ENCODE peak calls at places on chromosomes 16 and 17, in ten cellular contexts. N is H7, X is HCT116, V is MM.1S, A is psoas muscle, G is right lobe of liver, R is GM23248, U is brain microvascular endothelial cell, B is tibial artery, Z is lower lobe of right lung. F is an unnamed sample.

GRCh38 chr17:14417336-14417735 is 116.5 kb downstream of the HS3ST3B1 start:
- DNase-seq in N (no peak), X (no peak), V (no peak), A (no peak), G (no peak), R (no peak), U (no peak), B (no peak), Z (no peak), F (no peak)

GRCh38 chr16:83970430-83970815 is 2.4 kb downstream of the NECAB2 start:
- DNase-seq in N (no peak), X (no peak), V (no peak), A (no peak), G (peak; percentile 39), R (no peak), U (no peak), B (no peak), Z (peak; percentile 25), F (no peak)

GRCh38 chr17:46044286-46044928 is 45.4 kb downstream of the STH start:
- DNase-seq in N (peak; percentile 71), X (peak; percentile 75), V (peak; percentile 48), A (no peak), G (no peak), R (peak; percentile 95), U (peak; percentile 89), B (peak; percentile 82), Z (no peak), F (no peak)

GRCh38 chr16:50671644-50672260 is 9.4 kb downstream of the SNX20 start:
- DNase-seq in N (peak; percentile 79), X (peak; percentile 64), V (peak; percentile 69), A (no peak), G (no peak), R (no peak), U (peak; percentile 47), B (no peak), Z (peak; percentile 31), F (no peak)

GRCh38 chr16:83954577-83955016 is 1.6 kb downstream of the OSGIN1 start:
- DNase-seq in N (peak; percentile 61), X (peak; percentile 54), V (no peak), A (peak; percentile 75), G (no peak), R (peak; percentile 81), U (peak; percentile 64), B (peak; percentile 58), Z (peak; percentile 77), F (no peak)

GRCh38 chr17:29292071-29292991 is 1.6 kb downstream of the NUFIP2 start:
- DNase-seq in N (peak; percentile 88), X (no peak), V (peak; percentile 50), A (peak; percentile 81), G (peak; percentile 79), R (peak; percentile 73), U (no peak), B (peak; percentile 80), Z (peak; percentile 81), F (peak; percentile 85)

GRCh38 chr16:56513972-56514371 is 5.9 kb downstream of the BBS2 start:
- DNase-seq in N (peak; percentile 60), X (peak; percentile 72), V (peak; percentile 72), A (no peak), G (no peak), R (peak; percentile 71), U (peak; percentile 70), B (peak; percentile 52), Z (no peak), F (no peak)

GRCh38 chr16:78673157-78673556 is 573.7 kb downstream of the WWOX start:
- DNase-seq in N (no peak), X (no peak), V (no peak), A (no peak), G (no peak), R (no peak), U (no peak), B (no peak), Z (no peak), F (no peak)

DNA sequence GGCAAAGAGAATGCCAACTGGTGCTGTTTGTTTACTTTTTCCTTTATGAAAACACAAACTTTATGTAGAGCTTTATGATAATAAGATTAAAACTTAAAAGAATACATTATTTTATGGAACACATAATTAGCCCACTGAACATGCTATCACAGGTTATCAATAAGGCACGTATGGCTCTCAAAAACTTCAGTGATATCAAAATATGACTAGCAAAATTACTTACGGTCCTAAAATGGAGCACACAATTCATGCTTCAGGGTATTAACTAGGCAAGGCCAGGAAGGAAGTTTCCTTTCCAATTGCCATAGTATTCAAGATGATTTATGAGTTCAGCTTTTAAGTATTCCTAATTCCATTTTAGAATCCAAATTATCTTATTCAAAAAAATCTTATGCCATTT is 3.6 kb downstream of the RNF43 start:
- DNase-seq in N (no peak), X (no peak), V (no peak), A (no peak), G (no peak), R (no peak), U (no peak), B (no peak), Z (no peak), F (no peak)
- H3K4me3 ChIP-seq in N (no peak overlapping the region), X (peak overlapping the region; percentile 66), V (no peak overlapping the region), A (no peak overlapping the region), G (peak overlapping the region; percentile 59), R (no peak overlapping the region), U (no peak overlapping the region), B (no peak overlapping the region), Z (peak overlapping the region; percentile 48), F (peak overlapping the region; percentile 41)

DNA sequence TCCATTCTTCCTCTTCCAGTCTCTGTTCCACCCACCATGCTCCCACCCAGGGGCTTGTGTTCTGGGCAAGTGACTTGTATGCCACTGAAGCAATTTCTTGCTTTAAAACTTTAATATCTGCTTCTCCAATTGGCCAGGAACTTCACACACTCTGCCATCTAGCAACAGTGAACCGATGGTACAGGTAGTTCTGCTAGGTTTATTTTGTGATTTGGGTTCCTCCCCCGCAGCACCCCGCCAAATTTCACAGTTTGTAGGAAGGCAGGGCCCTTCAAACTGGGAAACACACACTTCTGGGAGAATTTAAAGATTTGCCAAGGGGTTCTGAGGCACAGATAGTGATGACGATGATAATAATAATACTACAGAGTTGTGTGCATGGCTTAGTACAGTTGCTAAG is 3.3 kb downstream of the ARSG start:
- DNase-seq in N (no peak), X (no peak), V (no peak), A (no peak), G (no peak), R (no peak), U (no peak), B (no peak), Z (no peak), F (no peak)
- H3K27me3 ChIP-seq in N (peaks cover 22% of the 10 kb centered on the region), X (no peaks in the 10 kb centered on the region), V (no peaks in the 10 kb centered on the region), A (no peaks in the 10 kb centered on the region), G (peaks cover 7% of the 10 kb centered on the region), R (peaks cover 4% of the 10 kb centered on the region), U (no peaks in the 10 kb centered on the region), B (peaks cover 47% of the 10 kb centered on the region), Z (peaks cover 48% of the 10 kb centered on the region), F (peaks cover 22% of the 10 kb centered on the region)

GRCh38 chr16:2852731-2853507 is 5.1 kb downstream of the PRSS22 start:
- DNase-seq in N (peak; percentile 73), X (no peak), V (no peak), A (peak; percentile 38), G (no peak), R (no peak), U (no peak), B (no peak), Z (no peak), F (no peak)

GRCh38 chr16:2854700-2855309 is 3.2 kb downstream of the PRSS22 start:
- DNase-seq in N (peak; percentile 79), X (no peak), V (no peak), A (peak; percentile 14), G (no peak), R (no peak), U (no peak), B (no peak), Z (no peak), F (no peak)

GRCh38 chr16:2848933-2849332 is 9.0 kb downstream of the PRSS22 start:
- DNase-seq in N (no peak), X (no peak), V (no peak), A (no peak), G (no peak), R (no peak), U (no peak), B (no peak), Z (no peak), F (no peak)

GRCh38 chr16:2853531-2854073 is 4.4 kb downstream of the PRSS22 start:
- DNase-seq in N (peak; percentile 35), X (no peak), V (no peak), A (no peak), G (no peak), R (no peak), U (no peak), B (no peak), Z (no peak), F (no peak)

GRCh38 chr16:2852003-2852730 is 5.8 kb downstream of the PRSS22 start:
- DNase-seq in N (peak; percentile 64), X (no peak), V (no peak), A (peak; percentile 34), G (peak; percentile 38), R (no peak), U (no peak), B (no peak), Z (peak; percentile 38), F (no peak)
- H3K4me3 ChIP-seq in N (no peak overlapping the region), X (no peak overlapping the region), V (no peak overlapping the region), A (no peak overlapping the region), G (no peak overlapping the region), R (no peak overlapping the region), U (no peak overlapping the region), B (no peak overlapping the region), Z (no peak overlapping the region), F (no peak overlapping the region)

DNA sequence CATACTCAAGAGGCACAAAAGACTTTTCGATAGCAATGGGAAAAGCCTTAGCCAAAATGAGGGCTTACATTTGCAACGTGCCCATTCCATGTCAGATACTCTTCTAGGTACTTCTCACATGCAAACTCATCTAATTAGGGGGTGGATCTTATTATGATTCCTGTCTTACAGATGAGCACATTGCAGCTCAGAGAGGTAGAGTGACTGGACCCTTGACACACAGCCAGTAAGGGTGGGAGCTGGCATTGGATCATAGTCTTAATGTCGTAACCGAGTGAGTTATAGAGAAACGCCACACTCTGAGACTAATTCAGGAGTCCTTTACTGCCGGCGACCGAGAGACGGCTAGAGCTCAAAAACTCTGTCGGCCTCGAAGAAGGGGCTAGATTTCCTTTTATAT is 78.8 kb upstream of the GRIN2A start:
- DNase-seq in N (no peak), X (no peak), V (no peak), A (no peak), G (no peak), R (no peak), U (no peak), B (no peak), Z (no peak), F (no peak)
- H3K27me3 ChIP-seq in N (no peaks in the 10 kb centered on the region), X (no peaks in the 10 kb centered on the region), V (no peaks in the 10 kb centered on the region), A (no peaks in the 10 kb centered on the region), G (no peaks in the 10 kb centered on the region), R (no peaks in the 10 kb centered on the region), U (no peaks in the 10 kb centered on the region), B (peaks cover 6% of the 10 kb centered on the region), Z (no peaks in the 10 kb centered on the region), F (no peaks in the 10 kb centered on the region)

GRCh38 chr17:7313028-7313889 is 1.9 kb downstream of the GPS2 start:
- DNase-seq in N (peak; percentile 74), X (no peak), V (no peak), A (no peak), G (no peak), R (peak; percentile 38), U (no peak), B (no peak), Z (peak; percentile 24), F (no peak)
- H3K4me3 ChIP-seq in N (no peak overlapping the region), X (peak overlapping the region; percentile 81), V (no peak overlapping the region), A (peak overlapping the region; percentile 98), G (no peak overlapping the region), R (no peak overlapping the region), U (no peak overlapping the region), B (no peak overlapping the region), Z (no peak overlapping the region), F (no peak overlapping the region)